ENCODE peak calls at places on chromosomes 7 and 10, in four cellular contexts. B is trophoblast cell, D is H9, H is K562. I is an unnamed sample. For H3K4me1, the result is how much of the 10 kb centered on the place peaks cover.

GRCh38 chr10:128064615-128065580 is 61.3 kb downstream of the MKI67 start:
- DNase-seq in B (peak), D (no peak), H (no peak), I (no peak)

GRCh38 chr10:84432891-84433290 is 104.5 kb downstream of the CCSER2 start:
- DNase-seq in B (peak), D (no peak), H (no peak), I (no peak)

GRCh38 chr10:32958992-32959703 is 1.1 kb upstream of the ITGB1 start:
- DNase-seq in B (peak), D (no peak), H (no peak), I (no peak)

GRCh38 chr7:91128574-91129348 is 135.5 kb upstream of the FZD1 start:
- DNase-seq in B (no peak), D (no peak), H (no peak), I (no peak)

GRCh38 chr7:157475601-157476000 is 138.8 kb downstream of the DNAJB6 start:
- DNase-seq in B (no peak), D (peak), H (no peak), I (no peak)

GRCh38 chr7:3649250-3649649 is 348.2 kb downstream of the SDK1 start:
- DNase-seq in B (peak), D (no peak), H (no peak), I (no peak)

GRCh38 chr10:91410638-91411367 is 659 bp downstream of the HECTD2 start:
- DNase-seq in B (no peak), D (no peak), H (peak), I (no peak)

GRCh38 chr10:119031496-119032059 is 2.1 kb downstream of the NANOS1 start:
- DNase-seq in B (no peak), D (no peak), H (no peak), I (no peak)

GRCh38 chr10:88389456-88389855 is 193.7 kb downstream of the RNLS start:
- DNase-seq in B (peak), D (no peak), H (no peak), I (no peak)

GRCh38 chr10:102785818-102786217 is 42.1 kb downstream of the WBP1L start:
- DNase-seq in B (peak), D (no peak), H (no peak), I (no peak)

DNA sequence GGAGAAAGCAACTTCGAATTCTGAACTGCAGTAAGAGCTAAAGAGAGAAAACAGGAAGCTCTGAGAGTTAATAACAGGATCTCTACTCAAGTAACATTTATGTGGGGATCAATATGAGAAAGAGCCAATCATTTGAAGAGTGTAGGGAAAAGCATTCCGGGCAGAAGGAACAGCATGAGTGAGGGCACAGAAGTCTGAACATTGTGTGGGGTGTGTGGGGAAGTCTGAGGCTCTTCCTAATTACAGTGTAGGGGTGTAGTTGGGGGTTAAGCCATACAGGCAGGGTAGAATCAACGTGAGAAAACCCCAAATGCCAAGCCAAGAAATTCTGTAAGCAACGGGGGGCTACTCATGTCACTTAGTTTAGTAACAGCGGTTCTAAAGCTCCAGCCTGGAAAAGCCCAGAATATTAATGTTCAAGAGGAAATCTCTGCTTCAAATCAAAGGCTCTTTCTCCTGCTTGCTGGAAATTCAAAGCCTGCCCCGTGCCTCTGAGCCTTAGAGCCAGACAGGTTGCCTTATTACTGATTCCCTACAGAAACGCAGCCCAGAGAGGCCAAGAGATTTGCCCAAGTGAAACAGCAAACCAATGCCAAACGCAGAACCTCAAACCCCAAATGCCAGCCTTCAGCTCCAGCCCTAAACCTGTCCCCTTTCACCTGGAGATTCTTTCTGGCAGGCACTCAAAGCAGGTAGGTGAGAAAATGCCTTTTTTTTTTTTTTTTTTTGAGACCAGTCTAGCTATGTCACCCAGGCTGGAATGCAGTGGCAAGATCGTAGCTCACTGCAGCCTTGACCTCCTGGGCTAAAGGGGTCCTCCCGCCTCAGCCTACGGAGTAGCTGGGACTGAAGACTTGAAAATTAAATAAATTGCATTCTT is 36.1 kb downstream of the DNAJB12 start:
- DNase-seq in B (peak), D (no peak), H (no peak), I (no peak)
- H2AFZ ChIP-seq in B (peak), D (no peak), H (no peak), I (no peak)

GRCh38 chr10:124067825-124068400 is 25.5 kb downstream of the CHST15 start:
- DNase-seq in B (no peak), D (no peak), H (no peak), I (no peak)
- H3K4me1 ChIP-seq in B (under half), D (under half), H (under half), I (under half)

DNA sequence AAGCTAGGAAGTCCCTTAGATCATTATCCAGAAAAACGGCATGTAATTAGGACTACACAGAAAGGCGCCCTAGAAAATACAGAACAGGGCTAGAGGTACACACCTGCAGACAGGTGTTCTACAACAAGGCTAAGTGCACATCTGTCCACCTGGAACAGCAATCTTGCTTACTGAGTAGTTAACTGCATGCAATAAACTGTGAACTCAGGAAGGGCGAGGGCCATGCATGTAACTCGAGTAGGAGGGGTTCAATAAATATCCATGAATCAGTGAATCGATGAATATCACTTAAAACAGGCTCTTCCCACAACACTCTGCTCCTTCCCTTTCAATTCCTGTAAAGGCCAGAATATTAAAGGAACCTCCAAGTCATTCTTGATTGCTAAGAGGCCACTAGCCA is 22.0 kb downstream of the FAM171A1 start:
- DNase-seq in B (no peak), D (no peak), H (no peak), I (no peak)
- H2AFZ ChIP-seq in B (no peak), D (no peak), H (no peak), I (no peak)

DNA sequence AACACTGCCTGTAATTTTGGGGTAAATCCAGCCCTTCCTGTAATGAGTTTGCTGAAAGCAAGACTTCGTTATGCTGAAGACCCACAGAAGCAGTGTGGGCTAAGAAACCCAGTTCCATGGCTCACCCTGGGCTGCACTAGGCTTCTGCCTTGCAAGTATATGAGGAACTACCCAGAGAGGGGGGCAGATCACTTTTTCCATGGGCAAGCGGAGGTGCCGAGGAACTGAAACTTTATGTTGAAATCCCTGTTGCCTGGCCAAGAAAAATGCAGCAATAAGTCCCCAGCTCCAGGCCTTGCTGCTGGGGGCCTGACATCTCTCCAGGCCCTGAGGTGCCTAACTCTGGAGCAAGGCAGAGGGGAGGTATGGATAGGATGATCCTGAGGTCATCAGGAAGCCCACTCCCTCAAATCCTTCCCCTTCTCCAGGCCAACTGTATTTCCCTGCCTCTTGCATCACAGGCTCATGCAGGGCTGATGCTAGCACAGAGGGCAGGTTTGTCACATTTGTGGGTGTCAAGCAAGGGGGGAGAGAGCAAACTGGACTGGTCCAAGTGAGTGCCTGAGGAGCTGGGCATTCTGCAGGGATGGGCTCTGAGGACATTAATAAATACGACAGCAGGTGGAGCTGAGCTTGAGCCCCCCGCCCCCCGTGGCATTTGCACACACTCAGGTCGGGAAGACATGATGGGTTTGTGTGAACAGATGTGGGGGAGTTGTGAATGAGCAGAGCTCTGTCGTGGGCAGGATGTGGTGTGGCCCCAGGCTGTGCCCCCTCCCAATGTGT is 8.7 kb downstream of the RASSF4 start:
- DNase-seq in B (peak), D (no peak), H (no peak), I (no peak)
- H3K4me1 ChIP-seq in B (under half), D (under half), H (under half), I (under half)

GRCh38 chr7:42702647-42703046 is 209.2 kb downstream of the C7orf25 start:
- DNase-seq in B (no peak), D (no peak), H (no peak), I (no peak)
- H2AFZ ChIP-seq in B (no peak), D (no peak), H (no peak), I (no peak)

GRCh38 chr7:43516581-43517342 is 66.1 kb upstream of the STK17A start:
- DNase-seq in B (no peak), D (no peak), H (no peak), I (peak)

GRCh38 chr7:43517464-43517863 is 65.4 kb upstream of the STK17A start:
- DNase-seq in B (no peak), D (no peak), H (no peak), I (no peak)

GRCh38 chr7:43520201-43520600 is 62.7 kb upstream of the STK17A start:
- DNase-seq in B (no peak), D (no peak), H (no peak), I (no peak)

DNA sequence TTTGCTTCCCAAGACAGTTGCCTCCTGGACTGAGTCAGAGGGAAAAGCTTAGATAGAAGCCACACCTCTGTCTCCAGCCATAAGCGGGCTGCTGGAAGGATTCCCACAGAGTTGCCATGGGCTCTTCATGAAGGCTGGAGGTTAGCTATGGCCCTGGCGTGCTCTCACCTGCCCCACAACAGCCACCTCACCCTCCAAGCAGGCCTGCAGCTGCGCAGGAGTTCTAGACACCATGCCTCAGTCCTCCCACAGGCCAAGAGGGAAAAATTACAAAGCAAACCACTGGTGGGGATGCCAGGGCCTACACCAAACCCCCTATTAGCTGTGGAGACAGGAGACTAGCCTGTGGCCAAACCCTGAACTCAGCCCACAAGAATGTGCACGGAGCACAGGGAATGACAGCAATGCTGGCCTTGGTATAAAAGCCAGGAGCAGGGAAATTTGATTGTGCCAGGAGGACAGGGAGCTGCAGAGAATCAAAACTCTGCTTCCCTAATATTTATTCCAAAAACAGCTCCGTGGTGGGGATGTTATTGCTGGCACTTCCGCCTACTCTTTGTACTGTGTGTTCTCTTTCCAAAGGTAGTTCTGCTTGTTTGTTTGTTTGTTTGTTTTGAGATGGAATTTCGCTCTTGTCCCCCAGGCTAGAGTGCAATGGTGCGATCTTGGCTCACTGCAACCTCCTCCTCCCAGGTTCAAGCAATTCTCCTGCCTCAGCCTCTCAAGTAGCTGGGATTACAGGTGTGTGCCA is 60.3 kb upstream of the STK17A start:
- DNase-seq in B (peak), D (no peak), H (no peak), I (peak)
- H3K4me1 ChIP-seq in B (under half), D (under half), H (under half), I (under half)

GRCh38 chr7:1028044-1028770 is 16.1 kb upstream of the GPR146 start:
- DNase-seq in B (peak), D (peak), H (peak), I (no peak)
- H2AFZ ChIP-seq in B (peak), D (no peak), H (peak), I (peak)